ENCODE peak calls at places on chromosomes 1 and 21, in seven cellular contexts. Z, A, X, E, U, L and N are unnamed samples.

GRCh38 chr1:184745929-184746583 is 8.6 kb downstream of the EDEM3 start:
- DNase-seq in L (no peak), A (no peak), E (no peak), X (peak; percentile 45), Z (no peak), U (peak; percentile 23), N (no peak)

GRCh38 chr21:42973309-42973990 is 912 bp upstream of the PKNOX1 start:
- DNase-seq in U (no peak), E (no peak), Z (peak; percentile 31), A (no peak), L (no peak), X (no peak), N (no peak)

GRCh38 chr1:44801491-44802305 is 1.5 kb downstream of the PLK3 start:
- DNase-seq in A (no peak), L (no peak), U (no peak), E (no peak), Z (peak; percentile 35), X (peak; percentile 50), N (no peak)

GRCh38 chr1:10387611-10388386 is 11.1 kb upstream of the PGD start:
- DNase-seq in Z (no peak), L (no peak), U (peak; percentile 4), E (peak; percentile 59), A (no peak), X (peak; percentile 27), N (peak; percentile 14)

GRCh38 chr1:219445864-219446263 is 167.0 kb downstream of the ZC3H11B start:
- DNase-seq in X (no peak), U (no peak), E (no peak), Z (no peak), A (no peak), L (no peak), N (no peak)

GRCh38 chr21:44090332-44090731 is 16.9 kb upstream of the PWP2 start:
- DNase-seq in E (no peak), L (no peak), A (no peak), X (no peak), Z (no peak), U (no peak), N (no peak)

GRCh38 chr1:15290382-15290781 is 43.4 kb downstream of the FHAD1 start:
- DNase-seq in A (no peak), X (no peak), U (no peak), L (no peak), Z (no peak), E (no peak), N (no peak)

GRCh38 chr1:201213926-201214325 is 23.3 kb downstream of the IGFN1 start:
- DNase-seq in X (no peak), E (no peak), L (no peak), A (no peak), Z (no peak), U (no peak), N (no peak)

GRCh38 chr1:14948112-14948652 is 205.4 kb upstream of the TMEM51 start:
- DNase-seq in U (no peak), E (no peak), L (no peak), A (no peak), Z (no peak), X (no peak), N (no peak)

GRCh38 chr1:156898151-156898550 is 4.6 kb downstream of the PEAR1 start:
- DNase-seq in L (no peak), Z (no peak), X (no peak), U (no peak), A (no peak), E (no peak), N (peak; percentile 51)

GRCh38 chr1:47755368-47755990 is 241.7 kb downstream of the TRABD2B start:
- DNase-seq in A (peak; percentile 38), U (no peak), Z (no peak), X (peak; percentile 19), L (peak; percentile 21), E (peak; percentile 60), N (no peak)

DNA sequence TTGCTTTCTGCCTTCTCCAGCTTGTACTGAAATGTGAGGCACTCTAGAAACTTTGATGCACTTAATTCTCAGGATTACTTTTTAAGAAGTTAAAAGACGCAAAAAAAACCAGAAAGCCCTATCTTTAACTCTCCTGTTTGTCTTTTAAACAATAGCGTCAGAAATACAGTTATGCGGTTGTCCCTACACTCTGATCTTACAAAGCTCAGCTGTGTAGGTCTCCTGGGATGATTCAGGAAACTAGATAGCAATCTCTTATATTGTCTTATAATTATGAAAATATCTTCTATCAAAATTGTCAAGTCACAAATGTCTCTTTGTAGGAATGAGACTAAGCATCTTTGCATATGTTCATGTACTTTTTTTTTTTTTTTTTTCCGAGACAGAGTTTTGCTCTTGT is 26.9 kb upstream of the RCAN3 start:
- DNase-seq in Z (no peak), A (no peak), U (no peak), E (no peak), L (no peak), X (peak; percentile 57), N (no peak)
- H3K27ac ChIP-seq in Z (no peak overlapping the region), A (no peak overlapping the region), U (no peak overlapping the region), E (no peak overlapping the region), L (no peak overlapping the region), X (peak overlapping the region; percentile 60), N (no peak overlapping the region)

GRCh38 chr1:169508432-169509338 is 22.9 kb upstream of the SLC19A2 start:
- DNase-seq in L (no peak), U (no peak), A (no peak), E (no peak), Z (no peak), X (no peak), N (no peak)
- H3K27ac ChIP-seq in L (peak overlapping the region; percentile 29), U (no peak overlapping the region), A (no peak overlapping the region), E (no peak overlapping the region), Z (peak overlapping the region; percentile 38), X (no peak overlapping the region), N (no peak overlapping the region)

GRCh38 chr1:235682216-235682615 is 32.6 kb upstream of the GNG4 start:
- DNase-seq in A (no peak), X (no peak), Z (no peak), L (no peak), U (no peak), E (no peak), N (no peak)
- H3K27ac ChIP-seq in A (no peak overlapping the region), X (no peak overlapping the region), Z (no peak overlapping the region), L (no peak overlapping the region), U (no peak overlapping the region), E (no peak overlapping the region), N (no peak overlapping the region)

GRCh38 chr1:8345621-8346415 is 27.9 kb downstream of the SLC45A1 start:
- DNase-seq in U (no peak), X (no peak), L (no peak), Z (no peak), A (no peak), E (no peak), N (no peak)

GRCh38 chr1:8344893-8345507 is 27.1 kb downstream of the SLC45A1 start:
- DNase-seq in Z (no peak), X (no peak), E (no peak), A (no peak), U (no peak), L (no peak), N (no peak)

GRCh38 chr1:8342325-8342724 is 24.4 kb downstream of the SLC45A1 start:
- DNase-seq in L (no peak), Z (no peak), E (no peak), X (no peak), U (no peak), A (no peak), N (no peak)

GRCh38 chr1:8343044-8343443 is 25.1 kb downstream of the SLC45A1 start:
- DNase-seq in E (no peak), A (no peak), X (no peak), L (no peak), Z (no peak), U (no peak), N (no peak)

GRCh38 chr1:8343464-8344001 is 25.6 kb downstream of the SLC45A1 start:
- DNase-seq in A (no peak), L (no peak), X (no peak), Z (peak; percentile 46), E (no peak), U (no peak), N (peak; percentile 87)
- H3K27ac ChIP-seq in A (no peak overlapping the region), L (no peak overlapping the region), X (no peak overlapping the region), Z (peak overlapping the region; percentile 76), E (no peak overlapping the region), U (no peak overlapping the region), N (peak overlapping the region; percentile 74)